ENCODE peak calls at places on chromosomes 16 and 17, in four cellular contexts. One of them, this sample, is unnamed.

GRCh38 chr17:42563950-42564349 is 2.0 kb downstream of the COASY start:
- DNase-seq in iPS DF 6.9: no peak
- DNase-seq in sigmoid colon: no peak
- DNase-seq in cardiac muscle cell: no peak
- DNase-seq in this sample: no peak

GRCh38 chr17:73320601-73321264 is 8.9 kb upstream of the CDC42EP4 start:
- DNase-seq in iPS DF 6.9: no peak
- DNase-seq in sigmoid colon: no peak
- DNase-seq in cardiac muscle cell: peak
- DNase-seq in this sample: no peak

GRCh38 chr17:44097110-44097810 is 26.2 kb downstream of the HDAC5 start:
- DNase-seq in iPS DF 6.9: no peak
- DNase-seq in sigmoid colon: no peak
- DNase-seq in cardiac muscle cell: no peak
- DNase-seq in this sample: no peak

GRCh38 chr16:64469906-64470702 is 651.8 kb downstream of the CDH11 start:
- DNase-seq in iPS DF 6.9: no peak
- DNase-seq in sigmoid colon: no peak
- DNase-seq in cardiac muscle cell: peak
- DNase-seq in this sample: no peak

GRCh38 chr16:8686031-8686621 is 11.7 kb downstream of the ABAT start:
- DNase-seq in iPS DF 6.9: no peak
- DNase-seq in sigmoid colon: no peak
- DNase-seq in cardiac muscle cell: peak
- DNase-seq in this sample: peak

GRCh38 chr17:44354582-44355309 is 8.9 kb downstream of the FAM171A2 start:
- DNase-seq in iPS DF 6.9: no peak
- DNase-seq in sigmoid colon: no peak
- DNase-seq in cardiac muscle cell: peak
- DNase-seq in this sample: no peak

GRCh38 chr17:59558039-59558438 is 7.4 kb upstream of the DHX40 start:
- DNase-seq in iPS DF 6.9: no peak
- DNase-seq in sigmoid colon: no peak
- DNase-seq in cardiac muscle cell: no peak
- DNase-seq in this sample: no peak

GRCh38 chr17:56867948-56868376 is 34.0 kb downstream of the DGKE start:
- DNase-seq in iPS DF 6.9: no peak
- DNase-seq in sigmoid colon: no peak
- DNase-seq in cardiac muscle cell: no peak
- DNase-seq in this sample: no peak

GRCh38 chr16:35208001-35208935 is 1748.9 kb downstream of the TP53TG3F start:
- DNase-seq in iPS DF 6.9: no peak
- DNase-seq in sigmoid colon: no peak
- DNase-seq in cardiac muscle cell: no peak
- DNase-seq in this sample: no peak

GRCh38 chr16:8655184-8655717 is 19.2 kb upstream of the ABAT start:
- DNase-seq in iPS DF 6.9: no peak
- DNase-seq in sigmoid colon: no peak
- DNase-seq in cardiac muscle cell: peak
- DNase-seq in this sample: no peak

GRCh38 chr17:19260958-19261357 is 23.8 kb downstream of the EPN2 start:
- DNase-seq in iPS DF 6.9: no peak
- DNase-seq in sigmoid colon: peak
- DNase-seq in cardiac muscle cell: no peak
- DNase-seq in this sample: no peak

GRCh38 chr17:83062818-83063671 is 16.4 kb upstream of the METRNL start:
- DNase-seq in iPS DF 6.9: no peak
- DNase-seq in sigmoid colon: peak
- DNase-seq in cardiac muscle cell: no peak
- DNase-seq in this sample: no peak

GRCh38 chr16:78705694-78706093 is 606.2 kb downstream of the WWOX start:
- DNase-seq in iPS DF 6.9: no peak
- DNase-seq in sigmoid colon: no peak
- DNase-seq in cardiac muscle cell: peak
- DNase-seq in this sample: no peak

DNA sequence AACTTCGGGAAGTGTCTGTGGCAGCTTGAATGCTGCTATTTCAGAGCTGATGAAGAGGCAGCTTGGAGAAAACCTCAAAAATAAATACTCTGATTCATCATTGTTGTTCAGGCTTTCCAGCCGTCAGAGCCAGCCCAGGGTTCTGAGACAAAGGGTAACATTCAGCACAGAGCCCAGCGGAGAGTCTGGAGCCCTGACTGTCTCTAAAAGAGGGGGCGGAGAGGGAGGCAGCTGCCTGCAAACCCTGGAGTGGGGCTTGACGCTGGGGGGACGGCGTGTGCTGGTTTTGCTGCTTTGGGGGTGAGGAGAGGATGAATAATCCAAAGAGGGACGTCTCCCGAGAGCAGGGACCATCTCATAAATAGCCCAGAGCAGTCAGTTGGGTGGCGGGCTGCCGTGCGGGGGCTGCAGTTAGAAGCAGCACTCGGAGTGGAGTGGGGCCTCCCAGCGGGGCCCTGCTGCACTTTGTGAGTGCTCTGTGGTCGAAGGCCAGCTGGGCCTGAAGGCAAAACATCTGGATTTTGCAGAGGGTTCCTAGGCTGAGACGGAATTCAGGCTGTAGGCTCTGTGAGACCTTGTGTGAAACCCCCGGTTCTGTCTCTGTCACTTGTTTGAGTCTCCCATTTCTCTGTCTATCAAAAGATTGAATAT is 237.8 kb downstream of the PRKCA start:
- DNase-seq in iPS DF 6.9: no peak
- DNase-seq in sigmoid colon: peak
- DNase-seq in cardiac muscle cell: no peak
- DNase-seq in this sample: peak
- H3K27ac ChIP-seq in iPS DF 6.9: no peak
- H3K27ac ChIP-seq in sigmoid colon: peak
- H3K27ac ChIP-seq in cardiac muscle cell: no peak
- H3K27ac ChIP-seq in this sample: peak

DNA sequence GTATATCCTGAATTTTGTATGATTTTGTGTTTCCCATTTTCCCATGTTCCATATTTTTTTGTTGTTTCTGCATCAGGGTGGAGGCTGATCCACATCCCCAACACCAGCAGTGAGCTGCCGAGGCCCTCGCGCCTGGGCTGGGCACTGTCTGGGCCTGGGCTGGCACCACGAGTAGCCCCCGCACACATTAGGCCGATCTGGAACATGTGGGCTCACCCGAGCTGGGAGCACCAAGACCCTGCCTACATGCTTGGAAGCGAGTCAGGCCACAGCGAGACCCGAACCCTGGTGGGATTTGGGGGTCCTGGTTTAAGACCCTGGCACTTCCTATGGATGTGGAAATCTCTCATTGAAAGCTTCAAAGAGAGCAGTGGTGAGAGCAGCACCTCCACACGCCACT is 8.5 kb downstream of the KCTD5 start:
- DNase-seq in iPS DF 6.9: no peak
- DNase-seq in sigmoid colon: no peak
- DNase-seq in cardiac muscle cell: no peak
- DNase-seq in this sample: no peak
- H3K27ac ChIP-seq in iPS DF 6.9: no peak
- H3K27ac ChIP-seq in sigmoid colon: no peak
- H3K27ac ChIP-seq in cardiac muscle cell: no peak
- H3K27ac ChIP-seq in this sample: peak

GRCh38 chr17:21215935-21216334 is 2.0 kb upstream of the TMEM11 start:
- DNase-seq in iPS DF 6.9: no peak
- DNase-seq in sigmoid colon: no peak
- DNase-seq in cardiac muscle cell: no peak
- DNase-seq in this sample: no peak
- H3K27ac ChIP-seq in iPS DF 6.9: no peak
- H3K27ac ChIP-seq in sigmoid colon: no peak
- H3K27ac ChIP-seq in cardiac muscle cell: peak
- H3K27ac ChIP-seq in this sample: no peak

DNA sequence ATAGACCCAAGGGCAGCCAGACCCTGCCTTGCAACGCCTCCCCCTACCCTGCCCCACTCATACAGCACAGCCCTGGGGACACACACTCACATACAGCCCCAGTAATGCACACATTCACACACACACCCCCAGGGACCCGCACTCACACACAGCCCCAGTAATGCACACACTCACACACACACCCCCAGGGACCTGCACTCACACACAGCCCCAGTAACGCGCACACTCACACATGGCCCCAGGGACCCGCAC is 3.1 kb downstream of the CCDC102A start:
- DNase-seq in iPS DF 6.9: no peak
- DNase-seq in sigmoid colon: no peak
- DNase-seq in cardiac muscle cell: no peak
- DNase-seq in this sample: no peak
- H3K27ac ChIP-seq in iPS DF 6.9: no peak
- H3K27ac ChIP-seq in sigmoid colon: peak
- H3K27ac ChIP-seq in cardiac muscle cell: peak
- H3K27ac ChIP-seq in this sample: no peak

DNA sequence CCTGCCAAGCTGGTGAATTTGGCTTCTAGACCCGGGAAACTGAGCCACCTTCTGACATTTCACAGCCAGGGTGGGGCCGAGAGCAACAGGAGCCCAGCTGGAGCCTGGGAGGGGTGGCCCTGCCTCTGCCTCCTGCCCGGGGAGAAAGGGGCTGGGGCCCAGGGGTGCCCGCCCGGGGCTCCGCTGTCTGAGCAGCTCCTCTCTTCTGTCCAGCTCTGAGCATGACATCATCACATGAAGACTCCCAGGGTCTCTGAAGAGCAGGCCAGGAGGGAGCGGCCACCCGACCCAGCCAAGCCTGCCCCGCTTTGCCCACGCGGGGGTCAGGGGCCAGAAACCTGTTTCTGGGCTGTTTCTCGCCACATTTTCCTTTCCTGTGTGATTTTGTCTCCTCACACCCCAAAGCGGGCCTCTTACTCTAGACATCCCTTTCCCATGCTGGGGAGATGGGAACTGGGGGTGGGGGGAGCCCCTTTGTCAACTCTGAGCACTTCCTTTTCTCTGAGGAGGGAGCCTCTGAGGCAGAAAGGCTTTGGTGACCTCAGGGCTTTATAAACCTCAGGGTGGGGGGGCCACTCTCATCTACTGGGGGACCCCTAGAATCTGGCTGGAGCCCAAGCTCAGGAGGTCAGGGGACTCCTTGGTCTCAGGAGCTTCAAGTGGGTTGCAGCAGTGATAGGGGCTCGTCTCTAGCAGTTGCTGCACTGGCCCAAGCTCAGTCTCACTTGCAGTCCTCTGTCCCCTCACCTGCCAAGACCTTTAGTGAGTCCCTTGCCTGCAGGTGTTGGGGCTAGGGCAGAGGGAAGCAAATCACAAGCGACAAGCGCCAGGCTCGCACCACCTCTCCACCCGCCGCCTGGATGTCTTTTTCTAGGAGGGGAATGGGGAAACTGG is 7.6 kb downstream of the UBALD2 start:
- DNase-seq in iPS DF 6.9: no peak
- DNase-seq in sigmoid colon: no peak
- DNase-seq in cardiac muscle cell: no peak
- DNase-seq in this sample: no peak
- H3K27ac ChIP-seq in iPS DF 6.9: no peak
- H3K27ac ChIP-seq in sigmoid colon: peak
- H3K27ac ChIP-seq in cardiac muscle cell: peak
- H3K27ac ChIP-seq in this sample: peak

GRCh38 chr16:89828199-89828869 is at the start of gene SPIRE2:
- DNase-seq in iPS DF 6.9: no peak
- DNase-seq in sigmoid colon: peak
- DNase-seq in cardiac muscle cell: peak
- DNase-seq in this sample: peak

GRCh38 chr16:89828870-89829629 is 775 bp downstream of the SPIRE2 start:
- DNase-seq in iPS DF 6.9: no peak
- DNase-seq in sigmoid colon: no peak
- DNase-seq in cardiac muscle cell: no peak
- DNase-seq in this sample: no peak

GRCh38 chr16:89829630-89830437 is 1.6 kb downstream of the SPIRE2 start:
- DNase-seq in iPS DF 6.9: no peak
- DNase-seq in sigmoid colon: no peak
- DNase-seq in cardiac muscle cell: no peak
- DNase-seq in this sample: no peak

GRCh38 chr16:89826531-89827382 is 1.5 kb upstream of the SPIRE2 start:
- DNase-seq in iPS DF 6.9: no peak
- DNase-seq in sigmoid colon: no peak
- DNase-seq in cardiac muscle cell: no peak
- DNase-seq in this sample: no peak

GRCh38 chr16:89827383-89828198 is 684 bp upstream of the SPIRE2 start:
- DNase-seq in iPS DF 6.9: no peak
- DNase-seq in sigmoid colon: no peak
- DNase-seq in cardiac muscle cell: peak
- DNase-seq in this sample: no peak
- H3K27ac ChIP-seq in iPS DF 6.9: no peak
- H3K27ac ChIP-seq in sigmoid colon: peak
- H3K27ac ChIP-seq in cardiac muscle cell: peak
- H3K27ac ChIP-seq in this sample: no peak

GRCh38 chr16:57377080-57377841 is 5.0 kb downstream of the CX3CL1 start:
- DNase-seq in iPS DF 6.9: no peak
- DNase-seq in sigmoid colon: no peak
- DNase-seq in cardiac muscle cell: no peak
- DNase-seq in this sample: no peak
- H3K27ac ChIP-seq in iPS DF 6.9: no peak
- H3K27ac ChIP-seq in sigmoid colon: peak
- H3K27ac ChIP-seq in cardiac muscle cell: no peak
- H3K27ac ChIP-seq in this sample: no peak

GRCh38 chr17:1442187-1442586 is 13.8 kb downstream of the CRK start:
- DNase-seq in iPS DF 6.9: no peak
- DNase-seq in sigmoid colon: no peak
- DNase-seq in cardiac muscle cell: no peak
- DNase-seq in this sample: no peak

GRCh38 chr17:1434150-1434549 is 21.9 kb downstream of the CRK start:
- DNase-seq in iPS DF 6.9: no peak
- DNase-seq in sigmoid colon: no peak
- DNase-seq in cardiac muscle cell: no peak
- DNase-seq in this sample: no peak

GRCh38 chr17:1435326-1435725 is 20.7 kb downstream of the CRK start:
- DNase-seq in iPS DF 6.9: no peak
- DNase-seq in sigmoid colon: no peak
- DNase-seq in cardiac muscle cell: no peak
- DNase-seq in this sample: no peak

GRCh38 chr17:1440921-1441320 is 15.1 kb downstream of the CRK start:
- DNase-seq in iPS DF 6.9: no peak
- DNase-seq in sigmoid colon: no peak
- DNase-seq in cardiac muscle cell: no peak
- DNase-seq in this sample: no peak

DNA sequence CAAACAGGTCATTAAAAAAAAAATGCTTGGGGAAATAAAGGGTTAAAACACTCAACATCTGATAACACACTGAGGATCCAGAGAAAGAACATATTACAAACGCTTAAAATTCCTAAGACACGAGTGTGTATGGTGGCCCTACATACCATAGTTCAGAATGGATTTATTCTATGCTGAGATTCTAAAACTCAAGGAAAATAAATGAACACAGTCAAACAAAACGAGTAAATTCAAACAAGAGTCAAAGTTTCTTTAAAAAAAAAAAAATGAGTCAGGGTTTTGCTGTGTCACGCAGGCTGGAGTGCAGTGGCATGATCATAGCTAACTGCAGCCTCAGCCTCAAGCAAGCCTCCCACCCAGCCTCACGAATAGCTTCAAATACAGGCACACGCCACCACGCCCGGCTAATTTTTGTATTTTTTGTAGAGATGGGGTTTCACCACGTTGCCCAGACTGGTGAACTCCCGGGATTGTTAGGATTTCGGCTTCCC is 17.4 kb downstream of the CRK start:
- DNase-seq in iPS DF 6.9: no peak
- DNase-seq in sigmoid colon: no peak
- DNase-seq in cardiac muscle cell: no peak
- DNase-seq in this sample: no peak
- H3K27ac ChIP-seq in iPS DF 6.9: no peak
- H3K27ac ChIP-seq in sigmoid colon: peak
- H3K27ac ChIP-seq in cardiac muscle cell: peak
- H3K27ac ChIP-seq in this sample: no peak

This sample was measured in substantia nigra.